ENCODE peak calls at places on chromosomes 5 and 9, in seven cellular contexts. One of them, this sample, is unnamed.

GRCh38 chr9:92607773-92608172 is 62.2 kb downstream of the IPPK start:
- DNase-seq in neural progenitor cell: no peak
- DNase-seq in IMR-90: peak; percentile 89
- DNase-seq in HCT116: no peak
- DNase-seq in hepatocyte: peak; percentile 37
- DNase-seq in H9: no peak
- DNase-seq in PC-3: no peak
- DNase-seq in this sample: peak; percentile 94

GRCh38 chr9:91419222-91420191 is 4.1 kb downstream of the NFIL3 start:
- DNase-seq in hepatocyte: peak; percentile 83
- DNase-seq in H9: no peak
- DNase-seq in neural progenitor cell: no peak
- DNase-seq in PC-3: peak; percentile 82
- DNase-seq in IMR-90: peak; percentile 97
- DNase-seq in HCT116: peak; percentile 90
- DNase-seq in this sample: peak; percentile 97

GRCh38 chr9:122188369-122188768 is 28.7 kb downstream of the MORN5 start:
- DNase-seq in hepatocyte: no peak
- DNase-seq in IMR-90: no peak
- DNase-seq in PC-3: no peak
- DNase-seq in H9: no peak
- DNase-seq in neural progenitor cell: no peak
- DNase-seq in HCT116: no peak
- DNase-seq in this sample: peak; percentile 31

GRCh38 chr9:128550770-128551651 is 1.4 kb upstream of the SPTAN1 start:
- DNase-seq in IMR-90: peak; percentile 24
- DNase-seq in neural progenitor cell: peak; percentile 88
- DNase-seq in HCT116: no peak
- DNase-seq in H9: peak; percentile 38
- DNase-seq in hepatocyte: peak; percentile 16
- DNase-seq in PC-3: no peak
- DNase-seq in this sample: peak; percentile 26

GRCh38 chr5:163503106-163504090 is 2.0 kb upstream of the MAT2B start:
- DNase-seq in IMR-90: peak; percentile 82
- DNase-seq in neural progenitor cell: peak; percentile 74
- DNase-seq in H9: peak; percentile 89
- DNase-seq in PC-3: peak; percentile 68
- DNase-seq in HCT116: peak; percentile 69
- DNase-seq in hepatocyte: peak; percentile 81
- DNase-seq in this sample: peak; percentile 73

GRCh38 chr9:127318651-127319167 is 54.1 kb downstream of the GARNL3 start:
- DNase-seq in hepatocyte: peak; percentile 54
- DNase-seq in neural progenitor cell: no peak
- DNase-seq in IMR-90: peak; percentile 76
- DNase-seq in PC-3: no peak
- DNase-seq in H9: no peak
- DNase-seq in HCT116: no peak
- DNase-seq in this sample: no peak

GRCh38 chr9:18542837-18543405 is 69.0 kb downstream of the ADAMTSL1 start:
- DNase-seq in IMR-90: peak; percentile 51
- DNase-seq in PC-3: peak; percentile 12
- DNase-seq in hepatocyte: no peak
- DNase-seq in neural progenitor cell: no peak
- DNase-seq in HCT116: no peak
- DNase-seq in H9: no peak
- DNase-seq in this sample: peak; percentile 36

GRCh38 chr9:128055222-128056040 is 11.7 kb downstream of the NAIF1 start:
- DNase-seq in IMR-90: no peak
- DNase-seq in H9: peak; percentile 59
- DNase-seq in HCT116: no peak
- DNase-seq in hepatocyte: no peak
- DNase-seq in PC-3: no peak
- DNase-seq in neural progenitor cell: peak; percentile 28
- DNase-seq in this sample: no peak

GRCh38 chr5:27093296-27093695 is 54.9 kb upstream of the CDH9 start:
- DNase-seq in PC-3: no peak
- DNase-seq in HCT116: no peak
- DNase-seq in IMR-90: no peak
- DNase-seq in neural progenitor cell: no peak
- DNase-seq in H9: no peak
- DNase-seq in hepatocyte: no peak
- DNase-seq in this sample: no peak

GRCh38 chr5:138706655-138707480 is 46.4 kb upstream of the CTNNA1 start:
- DNase-seq in IMR-90: peak; percentile 89
- DNase-seq in neural progenitor cell: no peak
- DNase-seq in hepatocyte: peak; percentile 42
- DNase-seq in H9: peak; percentile 46
- DNase-seq in HCT116: no peak
- DNase-seq in PC-3: peak; percentile 52
- DNase-seq in this sample: peak; percentile 91

GRCh38 chr9:123524866-123525265 is 168.9 kb downstream of the CRB2 start:
- DNase-seq in H9: no peak
- DNase-seq in PC-3: no peak
- DNase-seq in IMR-90: no peak
- DNase-seq in hepatocyte: no peak
- DNase-seq in HCT116: no peak
- DNase-seq in neural progenitor cell: no peak
- DNase-seq in this sample: no peak

GRCh38 chr5:168603776-168604175 is 24.6 kb upstream of the PANK3 start:
- DNase-seq in IMR-90: no peak
- DNase-seq in HCT116: no peak
- DNase-seq in PC-3: peak; percentile 47
- DNase-seq in hepatocyte: no peak
- DNase-seq in neural progenitor cell: no peak
- DNase-seq in H9: no peak
- DNase-seq in this sample: no peak

GRCh38 chr9:129383005-129383414 is 204.9 kb upstream of the IER5L start:
- DNase-seq in H9: peak; percentile 59
- DNase-seq in HCT116: peak; percentile 39
- DNase-seq in hepatocyte: peak; percentile 81
- DNase-seq in IMR-90: no peak
- DNase-seq in PC-3: peak; percentile 79
- DNase-seq in neural progenitor cell: no peak
- DNase-seq in this sample: peak; percentile 90

GRCh38 chr9:4214506-4214905 is 85.4 kb downstream of the GLIS3 start:
- DNase-seq in IMR-90: no peak
- DNase-seq in neural progenitor cell: no peak
- DNase-seq in PC-3: no peak
- DNase-seq in hepatocyte: no peak
- DNase-seq in HCT116: no peak
- DNase-seq in H9: no peak
- DNase-seq in this sample: no peak

GRCh38 chr5:136018814-136019777 is 9.7 kb upstream of the TGFBI start:
- DNase-seq in HCT116: no peak
- DNase-seq in neural progenitor cell: no peak
- DNase-seq in PC-3: no peak
- DNase-seq in IMR-90: peak; percentile 99
- DNase-seq in H9: no peak
- DNase-seq in hepatocyte: peak; percentile 82
- DNase-seq in this sample: no peak

GRCh38 chr9:34087370-34087769 is 38.7 kb upstream of the UBAP2 start:
- DNase-seq in neural progenitor cell: no peak
- DNase-seq in hepatocyte: no peak
- DNase-seq in PC-3: no peak
- DNase-seq in H9: no peak
- DNase-seq in HCT116: no peak
- DNase-seq in IMR-90: no peak
- DNase-seq in this sample: no peak

GRCh38 chr9:37943329-37944265 is 39.7 kb upstream of the SLC25A51 start:
- DNase-seq in neural progenitor cell: no peak
- DNase-seq in H9: no peak
- DNase-seq in IMR-90: peak; percentile 94
- DNase-seq in hepatocyte: no peak
- DNase-seq in HCT116: peak; percentile 68
- DNase-seq in PC-3: peak; percentile 84
- DNase-seq in this sample: peak; percentile 93

GRCh38 chr5:180646963-180647305 is 2.5 kb downstream of the FLT4 start:
- DNase-seq in H9: peak; percentile 23
- DNase-seq in hepatocyte: no peak
- DNase-seq in neural progenitor cell: no peak
- DNase-seq in HCT116: no peak
- DNase-seq in IMR-90: no peak
- DNase-seq in PC-3: no peak
- DNase-seq in this sample: peak; percentile 80

GRCh38 chr5:37005946-37006540 is 129.5 kb downstream of the NIPBL start:
- DNase-seq in HCT116: peak; percentile 7
- DNase-seq in neural progenitor cell: no peak
- DNase-seq in H9: no peak
- DNase-seq in hepatocyte: peak; percentile 13
- DNase-seq in PC-3: peak; percentile 62
- DNase-seq in IMR-90: peak; percentile 39
- DNase-seq in this sample: no peak

DNA sequence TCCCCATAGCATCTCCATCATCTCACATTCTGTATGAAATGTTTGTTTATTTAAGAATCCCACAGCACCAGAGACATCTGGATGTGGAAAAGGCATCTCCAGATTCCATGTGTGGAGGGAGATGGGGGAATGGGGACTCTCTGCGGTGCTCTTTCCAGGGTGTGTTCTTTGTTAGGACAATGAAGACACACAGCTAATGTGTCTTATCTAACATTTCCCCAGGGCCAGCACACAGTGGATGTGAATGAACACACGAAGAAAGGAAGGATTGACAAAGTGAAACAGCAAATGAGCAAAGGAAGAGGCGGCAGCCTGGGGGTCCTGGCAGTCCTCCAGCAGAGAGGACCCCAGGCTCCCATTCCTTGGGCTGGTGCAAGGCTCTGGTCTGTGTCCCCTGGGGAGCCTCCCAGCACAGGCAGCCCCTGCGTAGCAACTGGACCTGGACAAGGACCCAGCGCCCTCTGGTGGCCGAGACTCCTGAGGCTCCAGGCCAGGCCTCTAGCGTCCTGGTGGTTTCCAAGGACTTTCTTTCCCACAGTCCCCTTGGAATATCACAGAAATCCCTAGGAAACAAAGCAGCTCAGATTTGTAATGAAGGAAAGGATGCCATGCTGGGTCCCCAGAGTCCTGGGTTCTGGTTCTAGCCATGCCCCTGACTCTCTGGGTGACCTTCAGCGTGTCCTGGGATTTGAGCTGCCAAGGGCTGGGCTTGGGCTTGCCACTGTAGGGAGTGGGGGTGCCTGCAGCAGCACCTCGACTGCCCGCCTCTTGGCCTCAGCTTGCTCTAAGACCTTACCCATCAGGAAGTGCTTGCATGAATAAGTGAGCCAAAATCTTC is 3.5 kb upstream of the PDLIM7 start:
- DNase-seq in H9: peak; percentile 94
- DNase-seq in hepatocyte: peak; percentile 96
- DNase-seq in HCT116: peak; percentile 75
- DNase-seq in IMR-90: peak; percentile 85
- DNase-seq in neural progenitor cell: peak; percentile 95
- DNase-seq in PC-3: peak; percentile 88
- DNase-seq in this sample: peak; percentile 99
- H4K20me1 ChIP-seq in H9: no peaks in the 10 kb centered on the region
- H4K20me1 ChIP-seq in hepatocyte: no peaks in the 10 kb centered on the region
- H4K20me1 ChIP-seq in HCT116: peaks cover under 1% of the 10 kb centered on the region
- H4K20me1 ChIP-seq in IMR-90: peaks cover 13% of the 10 kb centered on the region
- H4K20me1 ChIP-seq in neural progenitor cell: no peaks in the 10 kb centered on the region
- H4K20me1 ChIP-seq in PC-3: peaks cover under 1% of the 10 kb centered on the region
- H4K20me1 ChIP-seq in this sample: peaks cover 7% of the 10 kb centered on the region

DNA sequence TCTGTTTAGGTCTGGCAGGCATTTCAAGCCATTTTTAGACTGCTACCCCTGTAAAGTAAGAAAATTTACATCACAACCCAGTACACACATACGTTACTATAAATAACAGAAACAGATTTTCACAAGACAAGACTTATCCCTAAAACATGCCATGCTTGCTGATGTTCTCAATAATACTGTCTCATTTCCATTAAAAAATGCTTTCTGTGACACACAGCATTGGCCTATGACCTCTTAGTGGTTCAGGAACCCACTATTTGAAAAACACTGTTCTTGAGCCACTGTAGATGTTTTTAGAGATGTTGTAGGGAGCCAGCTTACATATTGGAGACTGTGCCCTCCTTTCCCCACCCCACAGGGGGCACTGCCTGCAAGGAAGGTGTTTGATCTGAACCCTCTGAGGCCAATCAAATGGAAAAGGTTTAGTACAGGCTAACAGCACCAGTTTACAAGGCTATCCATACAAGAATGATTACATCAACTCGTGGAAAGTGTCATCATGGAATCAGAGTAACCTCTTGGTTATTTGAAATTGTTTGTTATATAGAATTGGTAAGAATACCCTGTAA is 30.8 kb downstream of the ZSWIM6 start:
- DNase-seq in PC-3: no peak
- DNase-seq in hepatocyte: no peak
- DNase-seq in H9: peak; percentile 32
- DNase-seq in HCT116: no peak
- DNase-seq in neural progenitor cell: peak; percentile 34
- DNase-seq in IMR-90: peak; percentile 40
- DNase-seq in this sample: no peak
- H4K20me1 ChIP-seq in PC-3: peaks cover 4% of the 10 kb centered on the region
- H4K20me1 ChIP-seq in hepatocyte: peaks cover 45% of the 10 kb centered on the region
- H4K20me1 ChIP-seq in H9: no peaks in the 10 kb centered on the region
- H4K20me1 ChIP-seq in HCT116: no peaks in the 10 kb centered on the region
- H4K20me1 ChIP-seq in neural progenitor cell: peaks cover 99% of the 10 kb centered on the region
- H4K20me1 ChIP-seq in IMR-90: peaks cover 87% of the 10 kb centered on the region
- H4K20me1 ChIP-seq in this sample: peaks cover 58% of the 10 kb centered on the region

DNA sequence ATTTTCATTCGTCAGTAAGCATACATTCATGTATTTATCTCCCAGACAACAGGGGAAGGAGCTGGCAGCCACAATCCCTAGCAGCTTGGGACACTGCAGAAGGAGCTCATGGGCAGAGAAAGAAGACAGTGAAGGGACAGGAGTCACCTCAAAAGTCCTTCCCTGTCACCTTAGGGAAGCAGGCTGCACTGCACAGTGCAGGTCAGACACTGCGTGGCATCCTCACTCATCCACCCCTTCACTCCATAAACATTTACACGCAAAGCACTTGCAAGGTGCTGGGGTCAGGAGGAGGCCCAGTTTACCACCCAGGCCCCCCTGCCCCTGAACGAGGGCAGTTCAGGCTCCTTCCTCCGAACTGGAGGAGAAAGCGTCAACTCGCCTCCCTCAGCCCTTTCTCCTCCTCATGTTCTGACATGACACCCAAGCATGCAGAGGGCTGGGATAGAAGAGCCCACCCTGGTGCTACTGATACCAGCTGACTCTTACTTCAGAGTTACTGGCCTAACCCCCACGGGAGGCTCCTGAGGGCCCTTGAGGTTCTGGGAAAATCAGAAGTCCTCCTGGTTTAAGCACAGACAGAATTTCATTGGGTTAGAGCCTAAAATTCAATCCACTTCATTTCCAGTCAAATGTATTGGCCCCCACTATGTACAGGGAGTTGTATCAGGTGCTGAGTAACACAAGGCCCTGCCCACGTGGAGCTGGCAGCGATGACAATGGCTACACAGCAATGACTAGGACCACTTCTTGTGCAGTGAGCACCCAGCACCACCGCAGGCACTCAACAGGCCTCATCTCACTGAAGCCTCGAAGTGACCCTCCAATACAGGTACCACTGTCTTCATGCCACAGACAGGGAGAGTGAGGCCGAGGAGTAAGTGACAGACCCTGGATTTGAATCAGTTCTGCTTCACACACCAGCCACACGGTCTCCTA is 70.4 kb downstream of the RAPGEF1 start:
- DNase-seq in IMR-90: no peak
- DNase-seq in neural progenitor cell: no peak
- DNase-seq in H9: no peak
- DNase-seq in hepatocyte: no peak
- DNase-seq in PC-3: no peak
- DNase-seq in HCT116: no peak
- DNase-seq in this sample: no peak
- H4K20me1 ChIP-seq in IMR-90: peaks cover 70% of the 10 kb centered on the region
- H4K20me1 ChIP-seq in neural progenitor cell: peaks cover 47% of the 10 kb centered on the region
- H4K20me1 ChIP-seq in H9: no peaks in the 10 kb centered on the region
- H4K20me1 ChIP-seq in hepatocyte: peaks cover 15% of the 10 kb centered on the region
- H4K20me1 ChIP-seq in PC-3: no peaks in the 10 kb centered on the region
- H4K20me1 ChIP-seq in HCT116: no peaks in the 10 kb centered on the region
- H4K20me1 ChIP-seq in this sample: peaks cover 28% of the 10 kb centered on the region

GRCh38 chr5:108905818-108906217 is 158.1 kb downstream of the FER start:
- DNase-seq in neural progenitor cell: no peak
- DNase-seq in hepatocyte: no peak
- DNase-seq in H9: no peak
- DNase-seq in HCT116: no peak
- DNase-seq in IMR-90: no peak
- DNase-seq in PC-3: no peak
- DNase-seq in this sample: no peak
- H4K20me1 ChIP-seq in neural progenitor cell: no peaks in the 10 kb centered on the region
- H4K20me1 ChIP-seq in hepatocyte: no peaks in the 10 kb centered on the region
- H4K20me1 ChIP-seq in H9: no peaks in the 10 kb centered on the region
- H4K20me1 ChIP-seq in HCT116: no peaks in the 10 kb centered on the region
- H4K20me1 ChIP-seq in IMR-90: no peaks in the 10 kb centered on the region
- H4K20me1 ChIP-seq in PC-3: no peaks in the 10 kb centered on the region
- H4K20me1 ChIP-seq in this sample: no peaks in the 10 kb centered on the region

This sample was measured in osteoblast.